ENCODE peak calls at places on chromosome 1, in five cellular contexts. X is uterus, F is lung, C is IMR-90, T is mammary epithelial cell. J is an unnamed sample.
A peak's percentile ranks its signal among the peaks of the same experiment; 100 is the strongest.

GRCh38 chr1:169271094-169271493 is 96.5 kb downstream of the NME7 start:
- DNase-seq in X (no peak), F (no peak), C (no peak), T (no peak), J (no peak)

GRCh38 chr1:24418898-24419628 is 3.5 kb downstream of the NIPAL3 start:
- DNase-seq in X (peak; percentile 35), F (peak; percentile 70), C (peak; percentile 38), T (peak; percentile 79), J (no peak)

GRCh38 chr1:158011714-158012113 is 18.3 kb downstream of the KIRREL1 start:
- DNase-seq in X (peak; percentile 52), F (no peak), C (peak; percentile 64), T (no peak), J (no peak)

GRCh38 chr1:27403065-27403726 is 10.8 kb downstream of the GPR3 start:
- DNase-seq in X (peak; percentile 84), F (peak; percentile 51), C (peak; percentile 42), T (no peak), J (peak; percentile 85)

GRCh38 chr1:108686609-108687313 is 5.3 kb upstream of the PRPF38B start:
- DNase-seq in X (no peak), F (no peak), C (peak; percentile 52), T (no peak), J (no peak)

GRCh38 chr1:167301355-167301754 is 80.7 kb downstream of the POU2F1 start:
- DNase-seq in X (no peak), F (no peak), C (no peak), T (no peak), J (no peak)

GRCh38 chr1:203426870-203427269 is 48.7 kb upstream of the PRELP start:
- DNase-seq in X (no peak), F (no peak), C (no peak), T (no peak), J (no peak)

GRCh38 chr1:160996195-160996594 is 24.8 kb downstream of the F11R start:
- DNase-seq in X (no peak), F (no peak), C (peak; percentile 54), T (peak; percentile 96), J (peak; percentile 28)

GRCh38 chr1:109718495-109718894 is 6.4 kb downstream of the GSTM5 start:
- DNase-seq in X (no peak), F (peak; percentile 14), C (peak; percentile 27), T (peak; percentile 21), J (peak; percentile 26)

GRCh38 chr1:91133240-91133639 is 111.4 kb upstream of the ZNF644 start:
- DNase-seq in X (no peak), F (no peak), C (no peak), T (no peak), J (no peak)

GRCh38 chr1:206809504-206810084 is 37.3 kb upstream of the IL10 start:
- DNase-seq in X (no peak), F (no peak), C (peak; percentile 45), T (peak; percentile 38), J (no peak)

GRCh38 chr1:2650967-2651645 is 18.3 kb upstream of the MMEL1 start:
- DNase-seq in X (no peak), F (no peak), C (no peak), T (no peak), J (no peak)

GRCh38 chr1:35637401-35637809 is 3.9 kb downstream of the PSMB2 start:
- DNase-seq in X (no peak), F (no peak), C (peak; percentile 62), T (no peak), J (peak; percentile 86)

GRCh38 chr1:62784509-62785365 is 805 bp downstream of the ATG4C start:
- DNase-seq in X (no peak), F (no peak), C (peak; percentile 19), T (peak; percentile 11), J (no peak)

GRCh38 chr1:12296623-12297022 is 66.8 kb downstream of the VPS13D start:
- DNase-seq in X (no peak), F (no peak), C (peak; percentile 89), T (peak; percentile 71), J (no peak)

GRCh38 chr1:17994046-17994445 is 113.6 kb upstream of the IGSF21 start:
- DNase-seq in X (no peak), F (no peak), C (no peak), T (no peak), J (no peak)

GRCh38 chr1:12416101-12416500 is 186.3 kb downstream of the VPS13D start:
- DNase-seq in X (no peak), F (no peak), C (no peak), T (no peak), J (no peak)

GRCh38 chr1:236163460-236164153 is 21.3 kb downstream of the GPR137B start:
- DNase-seq in X (no peak), F (no peak), C (no peak), T (no peak), J (no peak)

GRCh38 chr1:247904122-247904521 is 8.7 kb downstream of the OR2W3 start:
- DNase-seq in X (no peak), F (no peak), C (no peak), T (no peak), J (no peak)

GRCh38 chr1:22808846-22809501 is 98.3 kb downstream of the EPHB2 start:
- DNase-seq in X (peak; percentile 68), F (peak; percentile 37), C (peak; percentile 87), T (no peak), J (no peak)

DNA sequence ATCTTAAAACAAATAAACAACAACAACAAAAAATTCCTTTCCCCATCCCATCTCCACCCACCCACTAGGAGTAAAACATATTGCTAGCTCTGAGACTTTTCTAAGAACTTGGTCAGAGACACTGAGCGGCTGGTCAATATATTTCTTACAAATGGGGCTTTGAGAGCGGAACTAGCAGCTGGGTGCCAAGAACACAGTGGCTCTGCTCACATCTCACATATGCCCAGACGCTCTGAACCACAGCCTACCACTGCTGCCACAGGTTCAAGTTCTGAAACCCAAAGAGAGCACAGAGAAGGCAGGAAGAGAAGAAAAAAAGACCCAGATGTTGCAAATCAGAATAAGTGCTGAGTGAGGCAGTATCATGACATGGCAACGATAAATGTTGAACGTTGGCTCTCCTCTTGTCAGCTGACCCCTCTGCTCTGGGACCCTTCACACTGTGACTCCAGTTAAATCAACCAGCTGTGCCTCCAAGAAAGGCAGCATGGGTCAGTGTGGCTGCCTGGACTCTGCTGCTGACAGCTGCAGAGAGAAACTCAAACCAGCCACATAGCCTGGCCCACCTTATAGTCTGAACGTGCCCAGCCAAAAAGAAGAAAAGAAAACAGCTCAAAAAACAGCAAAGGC is 26.4 kb downstream of the HIVEP3 start:
- DNase-seq in X (no peak), F (no peak), C (no peak), T (no peak), J (no peak)
- H3K4me3 ChIP-seq in X (no peak overlapping the region), F (no peak overlapping the region), C (no peak overlapping the region), T (no peak overlapping the region), J (no peak overlapping the region)

GRCh38 chr1:85313888-85314696 is 37.7 kb upstream of the BCL10 start:
- DNase-seq in X (no peak), F (no peak), C (peak; percentile 96), T (peak; percentile 80), J (peak; percentile 73)
- H3K4me3 ChIP-seq in X (no peak overlapping the region), F (no peak overlapping the region), C (no peak overlapping the region), T (no peak overlapping the region), J (no peak overlapping the region)

GRCh38 chr1:60866251-60866650 is 216.1 kb upstream of the NFIA start:
- DNase-seq in X (no peak), F (no peak), C (no peak), T (no peak), J (no peak)
- H3K4me3 ChIP-seq in X (no peak overlapping the region), F (no peak overlapping the region), C (no peak overlapping the region), T (no peak overlapping the region), J (no peak overlapping the region)

GRCh38 chr1:95408506-95409136 is 174.6 kb downstream of the RWDD3 start:
- DNase-seq in X (no peak), F (no peak), C (no peak), T (no peak), J (no peak)
- H3K4me3 ChIP-seq in X (no peak overlapping the region), F (no peak overlapping the region), C (no peak overlapping the region), T (no peak overlapping the region), J (no peak overlapping the region)

J was measured in trophoblast cell.